ENCODE peak calls at places on chromosomes 4 and X, in six cellular contexts. P, R, N, U, D and C are unnamed samples.

GRCh38 chr4:76300012-76300411 is 6.5 kb upstream of the STBD1 start:
- DNase-seq in P (no peak), N (no peak), U (no peak), D (no peak), R (no peak), C (no peak)

GRCh38 chr4:113574636-113575103 is 186.9 kb downstream of the CAMK2D start:
- DNase-seq in P (peak; percentile 80), N (no peak), U (no peak), R (no peak), D (no peak), C (no peak)

GRCh38 chrX:24151513-24151912 is 2.0 kb downstream of the ZFX start:
- DNase-seq in R (no peak), U (no peak), D (no peak), N (no peak), P (no peak), C (no peak)

GRCh38 chr4:76406070-76406469 is 14.9 kb downstream of the CCDC158 start:
- DNase-seq in R (no peak), P (no peak), N (no peak), U (no peak), D (no peak), C (no peak)

GRCh38 chrX:152735860-152736511 is 2.4 kb downstream of the MAGEA12 start:
- DNase-seq in U (no peak), D (no peak), R (no peak), P (no peak), N (no peak), C (no peak)

GRCh38 chr4:8907596-8908205 is 36.1 kb upstream of the HMX1 start:
- DNase-seq in U (no peak), P (no peak), N (no peak), R (no peak), D (no peak), C (no peak)

GRCh38 chr4:13527983-13528822 is 16.1 kb downstream of the NKX3-2 start:
- DNase-seq in R (no peak), D (peak; percentile 56), P (no peak), N (no peak), U (no peak), C (no peak)

GRCh38 chr4:82785248-82786003 is 13.2 kb downstream of the SCD5 start:
- DNase-seq in U (peak; percentile 14), D (no peak), N (peak; percentile 22), R (peak; percentile 48), P (peak; percentile 88), C (no peak)

GRCh38 chrX:133083899-133084298 is 13.0 kb downstream of the USP26 start:
- DNase-seq in D (no peak), U (no peak), N (no peak), P (no peak), R (no peak), C (no peak)

GRCh38 chr4:1290165-1290977 is 680 bp downstream of the MAEA start:
- DNase-seq in R (no peak), N (peak; percentile 41), U (no peak), D (no peak), P (peak; percentile 4), C (peak; percentile 43)

GRCh38 chr4:161554372-161554990 is 609.3 kb downstream of the FSTL5 start:
- DNase-seq in R (no peak), N (no peak), P (peak; percentile 70), U (no peak), D (no peak), C (no peak)

GRCh38 chr4:85478576-85478975 is 3.6 kb downstream of the ARHGAP24 start:
- DNase-seq in R (no peak), U (no peak), N (no peak), P (no peak), D (no peak), C (no peak)

GRCh38 chr4:10808591-10808990 is 124.0 kb upstream of the CLNK start:
- DNase-seq in D (no peak), N (no peak), R (no peak), U (no peak), P (peak; percentile 68), C (no peak)

GRCh38 chrX:9443327-9443726 is 21.5 kb upstream of the TBL1X start:
- DNase-seq in P (no peak), R (no peak), U (no peak), D (no peak), N (no peak), C (no peak)

DNA sequence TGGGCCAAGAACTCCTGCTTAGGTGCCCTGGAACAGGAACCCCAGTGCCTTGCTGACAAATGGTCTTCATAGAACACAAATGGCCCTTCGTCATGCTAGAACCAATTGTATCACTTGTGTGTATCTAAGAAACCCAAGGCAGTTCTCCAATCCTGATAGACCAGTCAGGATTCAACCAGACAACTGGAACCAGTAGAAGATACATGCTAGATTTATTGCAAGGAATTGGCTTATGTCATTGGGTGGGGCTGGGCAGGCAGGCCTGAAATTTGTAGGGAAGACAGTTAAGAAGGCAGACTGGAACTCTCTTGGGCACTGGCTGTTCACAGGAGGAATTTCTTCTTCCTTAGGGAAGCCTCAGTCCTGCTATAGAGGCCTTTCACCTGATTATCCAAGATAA is 17.0 kb upstream of the TBL1X start:
- DNase-seq in P (no peak), D (no peak), R (no peak), N (no peak), U (no peak), C (no peak)
- TF ChIP-seq BHLHE40 in P (no peak), D (no peak), R (no peak), N (no peak), U (no peak), C (no peak)

DNA sequence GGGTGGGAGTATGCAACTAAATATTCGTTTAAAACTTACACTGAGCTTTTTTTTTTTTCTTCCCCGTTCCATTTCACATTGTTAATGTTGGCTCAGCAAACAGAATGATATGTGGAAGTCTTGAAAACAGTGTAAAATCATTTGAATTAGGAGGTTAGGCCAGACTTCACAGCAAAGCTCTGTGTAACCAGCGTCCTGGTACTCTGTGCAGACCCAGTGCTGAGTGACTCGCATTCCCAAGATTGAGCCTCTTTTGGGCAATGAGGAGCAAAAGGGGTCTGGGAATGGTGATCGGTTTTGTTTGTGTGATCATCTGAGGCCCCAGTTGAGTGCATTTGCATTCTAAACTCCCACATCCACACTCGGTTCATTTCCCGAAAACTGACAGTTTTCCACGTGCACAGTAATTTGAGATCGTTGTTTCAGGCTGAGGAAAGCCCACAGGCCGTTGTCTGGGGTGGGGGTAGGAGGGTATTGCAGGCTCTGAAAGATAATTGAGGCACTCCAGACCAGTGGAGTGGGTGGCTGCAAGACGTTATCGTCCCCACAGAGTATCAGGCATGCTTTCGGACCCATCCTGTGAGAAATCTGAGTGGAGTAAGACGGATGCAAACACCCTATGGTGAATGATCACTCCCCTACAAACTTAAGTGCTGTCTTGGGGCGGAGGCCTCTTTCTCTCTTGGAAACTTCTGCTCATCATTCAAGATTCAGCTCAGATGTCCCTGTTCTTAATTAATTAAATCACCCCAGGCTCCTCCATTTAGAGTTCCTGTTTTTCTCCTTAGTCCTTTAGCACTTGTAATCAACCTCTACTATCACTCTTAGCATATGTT is 96.0 kb downstream of the AFF1 start:
- DNase-seq in D (no peak), U (no peak), N (peak; percentile 76), R (no peak), P (peak; percentile 33), C (no peak)
- TF ChIP-seq BHLHE40 in D (no peak), U (no peak), N (peak; percentile 8), R (no peak), P (no peak), C (no peak)

GRCh38 chrX:21529771-21530170 is 128.4 kb downstream of the KLHL34 start:
- DNase-seq in P (peak; percentile 59), N (no peak), U (no peak), D (no peak), R (no peak), C (no peak)
- TF ChIP-seq BHLHE40 in P (no peak), N (no peak), U (no peak), D (no peak), R (no peak), C (no peak)

GRCh38 chr4:168811793-168812651 is 198.0 kb downstream of the CBR4 start:
- DNase-seq in R (no peak), U (no peak), P (peak; percentile 79), N (no peak), D (no peak), C (no peak)
- TF ChIP-seq BHLHE40 in R (no peak), U (no peak), P (peak; percentile 9), N (no peak), D (no peak), C (no peak)

GRCh38 chr4:173415885-173416658 is 17.2 kb upstream of the SCRG1 start:
- DNase-seq in R (no peak), D (no peak), N (no peak), P (no peak), U (no peak), C (no peak)

GRCh38 chr4:173420821-173421220 is 21.9 kb upstream of the SCRG1 start:
- DNase-seq in N (no peak), P (no peak), D (no peak), U (no peak), R (no peak), C (no peak)

GRCh38 chr4:173418636-173419035 is 19.7 kb upstream of the SCRG1 start:
- DNase-seq in P (no peak), U (no peak), N (no peak), D (no peak), R (no peak), C (no peak)

GRCh38 chr4:173417833-173418232 is 18.9 kb upstream of the SCRG1 start:
- DNase-seq in D (no peak), N (no peak), U (no peak), P (no peak), R (no peak), C (no peak)

GRCh38 chr4:173420324-173420752 is 21.4 kb upstream of the SCRG1 start:
- DNase-seq in U (peak; percentile 8), P (peak; percentile 28), R (no peak), D (no peak), N (peak; percentile 26), C (peak; percentile 30)
- TF ChIP-seq BHLHE40 in U (no peak), P (no peak), R (no peak), D (no peak), N (no peak), C (no peak)

GRCh38 chrX:149003863-149004660 is 501.0 kb downstream of the IDS start:
- DNase-seq in P (no peak), N (no peak), U (no peak), R (no peak), D (peak; percentile 26), C (no peak)
- TF ChIP-seq BHLHE40 in P (no peak), N (no peak), U (no peak), R (no peak), D (peak; percentile 31), C (no peak)